ENCODE peak calls at places on chromosome 5, in nine cellular contexts. A is GM12865; F is GM12878; I is astrocyte of the hippocampus; G is NCI-H510A treated with DMSO at 0.1 percent for 48 hours; R is effector memory CD4-positive, alpha-beta T cell; B is stimulated activated CD4-positive, alpha-beta T cell treated with anti-CD3 and anti-CD28 coated beads, Interleukin-15, amount 100 ng/mL, for 48 hours; E is hippocampal formation; L is lung. S is an unnamed sample.

GRCh38 chr5:123673107-123673506 is 161.1 kb downstream of the CSNK1G3 start:
- DNase-seq in A (peak), F (no peak), I (peak), G (no peak), R (no peak), B (no peak), E (no peak), L (no peak), S (no peak)

GRCh38 chr5:128965011-128965637 is at the start of gene SLC27A6:
- DNase-seq in A (no peak), F (no peak), I (peak), G (peak), R (no peak), B (no peak), E (no peak), L (no peak), S (no peak)

GRCh38 chr5:642481-642880 is 30.3 kb downstream of the CEP72 start:
- DNase-seq in A (no peak), F (no peak), I (no peak), G (no peak), R (no peak), B (no peak), E (no peak), L (no peak), S (no peak)

GRCh38 chr5:140926211-140926902 is at the start of gene PCDHAC1:
- DNase-seq in A (no peak), F (no peak), I (peak), G (peak), R (no peak), B (peak), E (peak), L (peak), S (peak)

GRCh38 chr5:147921134-147921533 is 14.8 kb upstream of the C5orf46 start:
- DNase-seq in A (no peak), F (no peak), I (no peak), G (no peak), R (no peak), B (no peak), E (no peak), L (no peak), S (no peak)

GRCh38 chr5:135429326-135429725 is 17.8 kb downstream of the DCANP1 start:
- DNase-seq in A (no peak), F (no peak), I (peak), G (no peak), R (no peak), B (no peak), E (no peak), L (no peak), S (no peak)

GRCh38 chr5:159106569-159107282 is 7.0 kb upstream of the EBF1 start:
- DNase-seq in A (peak), F (no peak), I (peak), G (no peak), R (peak), B (peak), E (peak), L (peak), S (peak)

GRCh38 chr5:78648359-78649219 is at the start of gene LHFPL2:
- DNase-seq in A (peak), F (no peak), I (peak), G (peak), R (no peak), B (peak), E (peak), L (peak), S (peak)

GRCh38 chr5:80187274-80187673 is 68.6 kb downstream of the SERINC5 start:
- DNase-seq in A (no peak), F (no peak), I (no peak), G (peak), R (no peak), B (no peak), E (no peak), L (no peak), S (no peak)

GRCh38 chr5:10705736-10706135 is 55.3 kb downstream of the DAP start:
- DNase-seq in A (no peak), F (no peak), I (peak), G (no peak), R (no peak), B (no peak), E (no peak), L (no peak), S (peak)

GRCh38 chr5:88551724-88552345 is 283.2 kb upstream of the TMEM161B start:
- DNase-seq in A (no peak), F (no peak), I (peak), G (no peak), R (no peak), B (no peak), E (peak), L (no peak), S (no peak)

GRCh38 chr5:102262688-102263087 is 33.4 kb downstream of the SLCO4C1 start:
- DNase-seq in A (no peak), F (no peak), I (no peak), G (no peak), R (no peak), B (no peak), E (no peak), L (no peak), S (no peak)

GRCh38 chr5:179870403-179870903 is 11.8 kb upstream of the MRNIP start:
- DNase-seq in A (peak), F (no peak), I (peak), G (peak), R (no peak), B (no peak), E (no peak), L (peak), S (peak)

GRCh38 chr5:95709967-95710650 is 21.0 kb upstream of the RHOBTB3 start:
- DNase-seq in A (no peak), F (no peak), I (no peak), G (no peak), R (no peak), B (no peak), E (no peak), L (no peak), S (no peak)

GRCh38 chr5:43295202-43295601 is 18.0 kb downstream of the HMGCS1 start:
- DNase-seq in A (no peak), F (no peak), I (no peak), G (no peak), R (no peak), B (no peak), E (no peak), L (no peak), S (no peak)

GRCh38 chr5:148446591-148446990 is 62.8 kb downstream of the FBXO38 start:
- DNase-seq in A (no peak), F (no peak), I (no peak), G (no peak), R (no peak), B (no peak), E (no peak), L (no peak), S (no peak)

GRCh38 chr5:82074968-82075367 is 103.1 kb downstream of the ATG10 start:
- DNase-seq in A (no peak), F (no peak), I (peak), G (no peak), R (no peak), B (no peak), E (peak), L (no peak), S (no peak)

GRCh38 chr5:104198156-104198555 is 635.6 kb upstream of the NUDT12 start:
- DNase-seq in A (no peak), F (no peak), I (no peak), G (no peak), R (no peak), B (no peak), E (no peak), L (no peak), S (no peak)

GRCh38 chr5:132371603-132371994 is 2.1 kb downstream of the SLC22A5 start:
- DNase-seq in A (no peak), F (no peak), I (no peak), G (no peak), R (no peak), B (no peak), E (no peak), L (no peak), S (no peak)

GRCh38 chr5:148438911-148439310 is 55.2 kb downstream of the FBXO38 start:
- DNase-seq in A (no peak), F (no peak), I (no peak), G (no peak), R (no peak), B (no peak), E (no peak), L (no peak), S (no peak)

GRCh38 chr5:60649288-60649917 is 50.6 kb downstream of the DEPDC1B start:
- DNase-seq in A (peak), F (peak), I (peak), G (peak), R (no peak), B (no peak), E (no peak), L (no peak), S (peak)

GRCh38 chr5:180371949-180372348 is 18.8 kb upstream of the GFPT2 start:
- DNase-seq in A (no peak), F (no peak), I (no peak), G (no peak), R (no peak), B (no peak), E (no peak), L (no peak), S (no peak)

GRCh38 chr5:10278658-10279279 is 28.7 kb downstream of the CCT5 start:
- DNase-seq in A (no peak), F (no peak), I (no peak), G (no peak), R (no peak), B (no peak), E (no peak), L (no peak), S (no peak)

GRCh38 chr5:132466453-132467291 is 23.9 kb downstream of the IRF1 start:
- DNase-seq in A (peak), F (peak), I (peak), G (no peak), R (peak), B (peak), E (no peak), L (peak), S (peak)

GRCh38 chr5:134506054-134507039 is 19.1 kb upstream of the JADE2 start:
- DNase-seq in A (no peak), F (no peak), I (peak), G (peak), R (no peak), B (no peak), E (no peak), L (peak), S (peak)

GRCh38 chr5:158277276-158277675 is 418.3 kb upstream of the CLINT1 start:
- DNase-seq in A (no peak), F (no peak), I (no peak), G (no peak), R (no peak), B (no peak), E (no peak), L (no peak), S (no peak)

GRCh38 chr5:35246411-35246810 is 16.1 kb upstream of the PRLR start:
- DNase-seq in A (no peak), F (no peak), I (no peak), G (no peak), R (no peak), B (no peak), E (no peak), L (no peak), S (no peak)

GRCh38 chr5:167763772-167764171 is 527.7 kb upstream of the WWC1 start:
- DNase-seq in A (no peak), F (no peak), I (peak), G (no peak), R (no peak), B (no peak), E (no peak), L (no peak), S (peak)

S was measured in EH.